ENCODE peak calls at places on chromosomes 11 and 22, in four cellular contexts. Y is sigmoid colon, M is endothelial cell, W is breast epithelium. Z is an unnamed sample.

GRCh38 chr11:11036185-11037161 is 178.6 kb upstream of the ZBED5 start:
- DNase-seq in Y (no peak), M (peak), W (no peak), Z (peak)

GRCh38 chr11:72160319-72160718 is 24.8 kb downstream of the FOLR3 start:
- DNase-seq in Y (no peak), M (no peak), W (no peak), Z (no peak)

GRCh38 chr11:122180435-122180834 is 64.4 kb upstream of the BLID start:
- DNase-seq in Y (no peak), M (no peak), W (no peak), Z (no peak)

GRCh38 chr22:32469799-32470212 is 4.8 kb upstream of the FBXO7 start:
- DNase-seq in Y (peak), M (no peak), W (no peak), Z (no peak)

GRCh38 chr11:12692238-12693074 is 18.2 kb downstream of the TEAD1 start:
- DNase-seq in Y (peak), M (no peak), W (peak), Z (no peak)

GRCh38 chr11:75547617-75548054 is 14.4 kb upstream of the SERPINH1 start:
- DNase-seq in Y (peak), M (peak), W (no peak), Z (peak)

GRCh38 chr11:84300112-84300511 is 1013.9 kb upstream of the CCDC90B start:
- DNase-seq in Y (no peak), M (no peak), W (no peak), Z (no peak)

GRCh38 chr22:30421695-30422480 is 3.7 kb upstream of the MTFP1 start:
- DNase-seq in Y (no peak), M (no peak), W (no peak), Z (no peak)

GRCh38 chr11:78902771-78903507 is 328.3 kb upstream of the NARS2 start:
- DNase-seq in Y (no peak), M (no peak), W (no peak), Z (no peak)

GRCh38 chr22:50199251-50199721 is 1.5 kb upstream of the SELENOO start:
- DNase-seq in Y (no peak), M (no peak), W (no peak), Z (no peak)

GRCh38 chr11:33376331-33377099 is 119.3 kb downstream of the HIPK3 start:
- DNase-seq in Y (no peak), M (peak), W (no peak), Z (peak)

GRCh38 chr11:113397212-113397611 is 9.6 kb downstream of the ANKK1 start:
- DNase-seq in Y (no peak), M (no peak), W (no peak), Z (no peak)

GRCh38 chr11:447923-448731 is 2.0 kb upstream of the PTDSS2 start:
- DNase-seq in Y (peak), M (peak), W (peak), Z (peak)

GRCh38 chr11:9675691-9676090 is 11.8 kb downstream of the SWAP70 start:
- DNase-seq in Y (no peak), M (no peak), W (no peak), Z (no peak)

GRCh38 chr11:79236541-79236971 is 204.3 kb downstream of the TENM4 start:
- DNase-seq in Y (no peak), M (no peak), W (no peak), Z (no peak)

GRCh38 chr22:50473855-50474671 is 772 bp downstream of the SBF1 start:
- DNase-seq in Y (peak), M (peak), W (no peak), Z (peak)

GRCh38 chr11:42625757-42626156 is 686.0 kb upstream of the API5 start:
- DNase-seq in Y (no peak), M (no peak), W (no peak), Z (no peak)

GRCh38 chr11:70662691-70663098 is 264.4 kb downstream of the CTTN start:
- DNase-seq in Y (no peak), M (no peak), W (no peak), Z (no peak)

GRCh38 chr22:23527971-23528740 is 51.9 kb downstream of the IGLL1 start:
- DNase-seq in Y (peak), M (no peak), W (no peak), Z (no peak)

GRCh38 chr11:33884035-33884434 is 7.8 kb downstream of the LMO2 start:
- DNase-seq in Y (no peak), M (no peak), W (no peak), Z (no peak)

GRCh38 chr22:20175597-20175900 is 24.7 kb upstream of the CCDC188 start:
- DNase-seq in Y (no peak), M (no peak), W (no peak), Z (no peak)

GRCh38 chr11:28228196-28228595 is 120.0 kb downstream of the METTL15 start:
- DNase-seq in Y (no peak), M (no peak), W (no peak), Z (no peak)

GRCh38 chr22:40270031-40270430 is 76.3 kb upstream of the ADSL start:
- DNase-seq in Y (no peak), M (no peak), W (no peak), Z (no peak)

GRCh38 chr11:8429483-8429882 is 164.5 kb downstream of the STK33 start:
- DNase-seq in Y (no peak), M (no peak), W (no peak), Z (no peak)

GRCh38 chr22:47193606-47194316 is 431.3 kb downstream of the TBC1D22A start:
- DNase-seq in Y (peak), M (no peak), W (peak), Z (no peak)

GRCh38 chr11:114319716-114320328 is 23.6 kb downstream of the NNMT start:
- DNase-seq in Y (no peak), M (no peak), W (no peak), Z (no peak)

GRCh38 chr11:67271548-67272284 is 5.4 kb downstream of the GRK2 start:
- DNase-seq in Y (peak), M (no peak), W (peak), Z (peak)

GRCh38 chr22:46992121-46992731 is 229.8 kb downstream of the TBC1D22A start:
- DNase-seq in Y (no peak), M (no peak), W (no peak), Z (no peak)

GRCh38 chr11:111162306-111162705 is 83.2 kb upstream of the POU2AF2 start:
- DNase-seq in Y (no peak), M (no peak), W (no peak), Z (no peak)

GRCh38 chr22:29071261-29072045 is 1.4 kb upstream of the KREMEN1 start:
- DNase-seq in Y (peak), M (peak), W (peak), Z (peak)

GRCh38 chr22:25487508-25487907 is 77.0 kb upstream of the GRK3 start:
- DNase-seq in Y (no peak), M (no peak), W (no peak), Z (no peak)

GRCh38 chr11:62193954-62194353 is 3.9 kb downstream of the SCGB1D1 start:
- DNase-seq in Y (no peak), M (peak), W (no peak), Z (no peak)

GRCh38 chr11:31045335-31045734 is 324.2 kb downstream of the DCDC1 start:
- DNase-seq in Y (no peak), M (no peak), W (no peak), Z (peak)

GRCh38 chr11:96614846-96615245 is 225.0 kb downstream of the JRKL start:
- DNase-seq in Y (no peak), M (no peak), W (no peak), Z (no peak)

GRCh38 chr11:130454495-130455262 is 6.2 kb downstream of the ADAMTS15 start:
- DNase-seq in Y (no peak), M (no peak), W (no peak), Z (no peak)

GRCh38 chr22:46262449-46263207 is 515 bp downstream of the PKDREJ start:
- DNase-seq in Y (peak), M (peak), W (peak), Z (no peak)

GRCh38 chr11:117999354-117999993 is 13.3 kb downstream of the IL10RA start:
- DNase-seq in Y (no peak), M (no peak), W (no peak), Z (no peak)

GRCh38 chr11:120182790-120183491 is 27.9 kb upstream of the OAF start:
- DNase-seq in Y (peak), M (peak), W (no peak), Z (no peak)
- TF ChIP-seq CTCF in Y (no peak), M (peak), W (no peak), Z (no peak)

GRCh38 chr22:44033287-44033686 is 9.2 kb downstream of the PARVB start:
- DNase-seq in Y (no peak), M (no peak), W (no peak), Z (no peak)

GRCh38 chr22:44033689-44034088 is 9.6 kb downstream of the PARVB start:
- DNase-seq in Y (no peak), M (no peak), W (no peak), Z (no peak)

GRCh38 chr22:44042822-44043221 is 18.7 kb downstream of the PARVB start:
- DNase-seq in Y (no peak), M (no peak), W (no peak), Z (no peak)

GRCh38 chr22:44039566-44040171 is 15.6 kb downstream of the PARVB start:
- DNase-seq in Y (no peak), M (no peak), W (no peak), Z (no peak)

DNA sequence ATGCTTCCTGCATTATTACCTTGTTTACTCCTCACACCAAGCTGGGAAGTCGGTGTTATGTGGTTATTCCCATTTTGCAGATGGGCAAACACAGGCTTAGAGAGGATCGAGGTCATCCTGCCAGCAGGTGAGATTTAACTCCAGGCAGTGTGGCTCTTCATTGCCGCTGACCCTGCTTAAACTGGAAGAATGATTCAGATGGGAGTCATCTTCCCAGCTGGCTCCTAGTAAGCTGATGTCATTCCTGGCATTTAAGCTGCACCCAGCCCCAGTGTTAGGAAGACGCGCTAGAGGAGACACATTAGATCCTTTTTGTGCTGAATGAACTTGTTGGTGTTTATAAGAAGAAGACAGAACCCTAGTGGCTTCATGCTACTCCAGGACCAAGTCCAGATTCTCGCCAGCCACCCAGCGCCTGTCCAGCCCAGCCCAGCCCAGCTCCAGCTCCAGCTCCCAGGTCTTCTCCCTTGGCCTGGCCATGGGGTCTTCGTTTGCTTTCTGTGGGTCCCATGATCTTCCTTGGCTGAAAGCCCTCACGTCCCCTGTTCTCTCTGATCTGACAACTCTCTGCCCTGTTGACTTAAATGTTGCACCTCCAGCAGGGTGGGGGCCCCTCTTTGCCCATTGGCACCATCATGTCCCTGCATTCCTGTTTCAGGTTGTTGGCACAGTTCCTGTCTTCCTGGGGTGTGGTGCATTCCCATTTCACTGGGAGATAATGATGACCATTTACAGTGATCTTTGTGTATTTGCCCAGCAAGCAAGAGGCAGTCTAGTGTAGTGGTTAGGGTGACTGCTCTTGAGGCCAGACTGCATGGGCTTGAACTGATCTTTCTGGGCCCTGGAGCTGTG is 13.6 kb downstream of the PARVB start:
- DNase-seq in Y (peak), M (no peak), W (no peak), Z (no peak)
- TF ChIP-seq CTCF in Y (no peak), M (no peak), W (no peak), Z (no peak)

GRCh38 chr11:102293873-102294601 is 23.2 kb upstream of the BIRC3 start:
- DNase-seq in Y (no peak), M (no peak), W (no peak), Z (peak)
- TF ChIP-seq CTCF in Y (peak), M (peak), W (peak), Z (peak)

DNA sequence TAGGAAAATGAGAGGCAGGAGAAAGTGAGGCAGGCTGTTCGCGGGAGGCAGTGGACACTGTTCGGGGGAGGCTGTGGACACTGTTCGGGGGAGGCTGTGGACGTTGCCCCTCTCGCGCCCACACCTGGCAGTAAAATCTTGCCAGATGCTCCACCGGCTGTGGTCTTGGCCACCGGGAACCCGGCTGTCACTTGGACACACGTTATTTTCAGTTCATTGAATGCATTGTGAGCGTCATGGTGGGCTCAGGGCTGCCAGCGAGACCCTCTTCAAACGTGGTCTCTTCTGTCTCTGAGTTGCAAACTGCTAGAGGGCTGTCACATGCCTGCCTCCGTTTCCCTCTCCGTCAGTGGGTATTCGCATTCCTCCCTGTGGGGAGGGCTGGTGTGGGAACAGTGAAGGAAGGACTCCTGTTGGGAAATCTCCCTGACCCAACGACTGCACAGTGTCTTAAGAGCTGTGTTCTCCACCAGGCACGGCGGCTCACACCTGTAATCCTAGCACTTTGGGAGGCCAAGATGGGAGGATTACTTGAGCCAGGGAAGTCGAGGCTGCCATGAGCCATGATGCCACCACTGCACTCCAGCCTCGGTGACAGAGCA is 1.4 kb downstream of the PRR5 start:
- DNase-seq in Y (no peak), M (no peak), W (no peak), Z (no peak)
- TF ChIP-seq CTCF in Y (no peak), M (no peak), W (no peak), Z (no peak)

GRCh38 chr11:69419662-69420061 is 61.8 kb upstream of the LINC01488 start:
- DNase-seq in Y (peak), M (no peak), W (no peak), Z (no peak)
- TF ChIP-seq CTCF in Y (no peak), M (no peak), W (no peak), Z (no peak)

DNA sequence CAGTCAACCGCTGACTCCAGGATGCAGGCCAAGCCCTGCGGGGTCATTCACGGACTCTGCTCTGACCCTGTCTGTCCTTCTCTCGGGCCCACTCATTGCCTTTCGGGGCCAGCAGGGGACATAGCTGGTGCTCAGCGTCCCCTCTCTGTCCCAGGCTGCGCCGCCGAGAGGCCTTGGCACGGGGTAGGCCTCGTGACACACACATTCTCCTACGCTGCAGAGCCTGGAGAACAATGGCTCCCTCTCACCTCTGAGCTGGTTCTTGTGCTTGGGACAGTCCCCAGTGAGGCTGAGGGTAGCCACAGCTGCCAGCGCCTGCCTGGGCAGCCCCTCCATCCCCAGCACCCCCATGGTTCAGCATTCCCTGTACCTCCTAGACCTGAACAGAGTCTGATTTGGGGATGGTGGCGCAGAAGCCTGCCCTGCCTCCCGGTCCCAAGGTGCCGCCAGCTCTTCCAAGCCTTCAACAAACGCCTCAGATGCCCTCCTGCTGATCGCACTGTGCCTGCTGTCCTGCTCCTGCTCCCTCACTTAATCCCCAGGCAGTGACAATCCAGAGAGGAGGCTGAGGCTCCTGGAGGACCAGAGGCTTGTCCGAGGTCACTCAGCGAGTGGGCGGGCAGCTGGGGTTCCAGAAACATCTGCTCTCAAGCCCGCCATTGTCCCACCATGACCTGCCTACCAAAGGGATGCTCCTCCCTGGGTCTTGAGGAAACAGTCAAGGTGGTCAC is 30.4 kb downstream of the DUSP8 start:
- DNase-seq in Y (no peak), M (no peak), W (no peak), Z (no peak)
- TF ChIP-seq CTCF in Y (no peak), M (no peak), W (no peak), Z (no peak)

Z was measured in GM12865.